ENCODE peak calls at places on chromosomes 4 and X, in eight cellular contexts. X is right lobe of liver; B is stomach; H is cardiac muscle cell; G is heart left ventricle; I is CD8-positive, alpha-beta T cell; V is RWPE1; Y is left ventricle myocardium inferior. C is an unnamed sample.

GRCh38 chr4:127776620-127777019 is 5.5 kb upstream of the HSPA4L start:
- DNase-seq in X (no peak), B (no peak), H (no peak), G (no peak), I (no peak), V (no peak), Y (no peak), C (no peak)

GRCh38 chr4:56689231-56689630 is 8.1 kb upstream of the HOPX start:
- DNase-seq in X (no peak), B (no peak), H (no peak), G (no peak), I (no peak), V (no peak), Y (no peak), C (no peak)

GRCh38 chrX:119266364-119266995 is 30.4 kb downstream of the PGRMC1 start:
- DNase-seq in X (no peak), B (no peak), H (peak; percentile 36), G (no peak), I (no peak), V (peak; percentile 24), Y (no peak), C (peak; percentile 25)

GRCh38 chr4:86685401-86685800 is 91.3 kb downstream of the PTPN13 start:
- DNase-seq in X (no peak), B (no peak), H (peak; percentile 84), G (no peak), I (no peak), V (no peak), Y (no peak), C (peak; percentile 35)

GRCh38 chrX:103845165-103845653 is 13.2 kb upstream of the RAB9B start:
- DNase-seq in X (peak; percentile 46), B (peak; percentile 67), H (peak; percentile 90), G (peak; percentile 28), I (peak; percentile 61), V (peak; percentile 46), Y (peak; percentile 31), C (peak; percentile 79)

GRCh38 chrX:65994519-65995501 is 45.1 kb downstream of the VSIG4 start:
- DNase-seq in X (no peak), B (no peak), H (no peak), G (no peak), I (no peak), V (no peak), Y (no peak), C (no peak)

GRCh38 chrX:12060489-12061260 is 77.6 kb upstream of the FRMPD4 start:
- DNase-seq in X (no peak), B (no peak), H (peak; percentile 1), G (no peak), I (no peak), V (no peak), Y (no peak), C (no peak)

GRCh38 chr4:127410644-127411043 is 222.1 kb upstream of the INTU start:
- DNase-seq in X (no peak), B (no peak), H (no peak), G (no peak), I (no peak), V (no peak), Y (no peak), C (no peak)

GRCh38 chr4:110597582-110597981 is 25.3 kb downstream of the PITX2 start:
- DNase-seq in X (no peak), B (no peak), H (no peak), G (no peak), I (no peak), V (no peak), Y (no peak), C (no peak)

GRCh38 chrX:104165894-104166734 is at the start of gene FAM199X:
- DNase-seq in X (peak; percentile 90), B (peak; percentile 88), H (peak; percentile 93), G (peak; percentile 89), I (peak; percentile 87), V (peak; percentile 80), Y (peak; percentile 89), C (peak; percentile 92)

GRCh38 chr4:1948232-1948631 is 60.5 kb downstream of the NELFA start:
- DNase-seq in X (no peak), B (no peak), H (no peak), G (no peak), I (no peak), V (no peak), Y (no peak), C (no peak)

GRCh38 chr4:152014280-152014679 is 253.5 kb upstream of the GATB start:
- DNase-seq in X (no peak), B (no peak), H (no peak), G (no peak), I (no peak), V (no peak), Y (no peak), C (no peak)

GRCh38 chr4:177583000-177583399 is 140.8 kb upstream of the AGA start:
- DNase-seq in X (no peak), B (no peak), H (peak; percentile 5), G (no peak), I (no peak), V (peak; percentile 7), Y (no peak), C (no peak)

GRCh38 chr4:177574446-177574845 is 132.2 kb upstream of the AGA start:
- DNase-seq in X (no peak), B (no peak), H (peak; percentile 68), G (no peak), I (no peak), V (peak; percentile 5), Y (no peak), C (no peak)

GRCh38 chr4:177579649-177580048 is 137.4 kb upstream of the AGA start:
- DNase-seq in X (no peak), B (no peak), H (peak; percentile 24), G (no peak), I (no peak), V (no peak), Y (no peak), C (no peak)
- TF ChIP-seq CTCF in X (peak; percentile 24), B (no peak), H (peak; percentile 20), G (no peak), I (no peak), V (peak; percentile 47), Y (peak; percentile 25), C (no peak)

DNA sequence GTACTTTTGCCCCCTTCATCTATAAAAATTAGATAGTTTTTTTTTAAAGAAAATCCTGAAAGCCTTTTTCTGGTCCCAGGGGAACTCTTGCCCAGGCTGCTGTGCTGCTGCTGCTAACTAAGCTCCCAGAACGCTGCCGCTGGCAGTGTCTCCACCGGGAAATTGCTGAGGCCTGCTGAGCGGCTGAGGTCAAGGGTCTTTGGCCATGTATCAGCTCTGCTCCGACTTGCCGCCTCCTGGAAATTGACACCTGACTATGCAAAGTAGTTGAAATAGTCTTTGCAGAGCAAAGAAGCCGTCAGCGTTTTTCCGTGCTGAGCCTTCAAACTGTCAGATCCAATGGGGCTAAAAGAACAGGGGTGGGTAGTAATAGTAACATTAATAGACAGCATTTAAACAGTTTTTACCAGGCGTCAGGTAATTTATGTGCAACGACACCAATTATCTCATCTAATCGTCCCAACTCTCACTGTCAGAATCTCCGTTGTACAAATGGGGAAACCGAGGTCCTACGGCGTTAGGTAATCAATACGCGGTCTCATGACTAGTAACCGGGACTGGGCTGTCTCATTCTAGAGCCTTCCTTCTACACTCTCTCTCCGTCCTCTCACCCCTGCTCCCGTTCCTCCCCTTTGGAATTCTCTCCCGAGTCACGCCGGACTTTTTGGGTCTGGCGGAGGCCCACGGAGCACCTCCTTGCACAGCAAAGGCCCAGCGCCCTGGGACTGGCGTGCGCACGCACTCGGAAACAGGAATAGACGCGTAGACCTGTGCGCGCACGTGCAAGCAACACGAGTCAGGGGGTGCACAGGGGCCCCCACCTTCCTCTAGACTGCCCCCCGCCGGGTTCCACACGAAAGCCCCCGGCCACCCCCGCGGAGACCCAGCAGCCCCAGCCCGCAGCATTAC is 595 bp downstream of the QDPR start:
- DNase-seq in X (peak; percentile 84), B (peak; percentile 64), H (peak; percentile 62), G (peak; percentile 49), I (peak; percentile 71), V (peak; percentile 27), Y (peak; percentile 56), C (peak; percentile 24)
- TF ChIP-seq CTCF in X (no peak), B (no peak), H (no peak), G (no peak), I (no peak), V (no peak), Y (no peak), C (no peak)

GRCh38 chrX:6279277-6279909 is 50.7 kb upstream of the NLGN4X start:
- DNase-seq in X (no peak), B (no peak), H (no peak), G (no peak), I (no peak), V (no peak), Y (no peak), C (no peak)

GRCh38 chrX:6283826-6284225 is 55.2 kb upstream of the NLGN4X start:
- DNase-seq in X (no peak), B (no peak), H (no peak), G (no peak), I (no peak), V (no peak), Y (no peak), C (no peak)
- TF ChIP-seq CTCF in X (no peak), B (no peak), H (no peak), G (no peak), I (no peak), V (no peak), Y (no peak), C (no peak)

GRCh38 chrX:320126-320783 is 1.7 kb upstream of the GTPBP6 start:
- DNase-seq in X (no peak), B (no peak), H (peak; percentile 40), G (peak; percentile 25), I (no peak), V (no peak), Y (peak; percentile 28), C (no peak)

GRCh38 chrX:318739-319578 is at the start of gene GTPBP6:
- DNase-seq in X (peak; percentile 99), B (peak; percentile 99), H (peak; percentile 100), G (peak; percentile 100), I (peak; percentile 98), V (peak; percentile 96), Y (peak; percentile 100), C (peak; percentile 96)

GRCh38 chrX:319579-320125 is 1.1 kb upstream of the GTPBP6 start:
- DNase-seq in X (peak; percentile 48), B (no peak), H (no peak), G (peak; percentile 24), I (no peak), V (no peak), Y (peak; percentile 34), C (no peak)

GRCh38 chrX:327660-328126 is 9.1 kb upstream of the GTPBP6 start:
- DNase-seq in X (peak; percentile 18), B (no peak), H (no peak), G (no peak), I (no peak), V (no peak), Y (peak; percentile 12), C (no peak)

DNA sequence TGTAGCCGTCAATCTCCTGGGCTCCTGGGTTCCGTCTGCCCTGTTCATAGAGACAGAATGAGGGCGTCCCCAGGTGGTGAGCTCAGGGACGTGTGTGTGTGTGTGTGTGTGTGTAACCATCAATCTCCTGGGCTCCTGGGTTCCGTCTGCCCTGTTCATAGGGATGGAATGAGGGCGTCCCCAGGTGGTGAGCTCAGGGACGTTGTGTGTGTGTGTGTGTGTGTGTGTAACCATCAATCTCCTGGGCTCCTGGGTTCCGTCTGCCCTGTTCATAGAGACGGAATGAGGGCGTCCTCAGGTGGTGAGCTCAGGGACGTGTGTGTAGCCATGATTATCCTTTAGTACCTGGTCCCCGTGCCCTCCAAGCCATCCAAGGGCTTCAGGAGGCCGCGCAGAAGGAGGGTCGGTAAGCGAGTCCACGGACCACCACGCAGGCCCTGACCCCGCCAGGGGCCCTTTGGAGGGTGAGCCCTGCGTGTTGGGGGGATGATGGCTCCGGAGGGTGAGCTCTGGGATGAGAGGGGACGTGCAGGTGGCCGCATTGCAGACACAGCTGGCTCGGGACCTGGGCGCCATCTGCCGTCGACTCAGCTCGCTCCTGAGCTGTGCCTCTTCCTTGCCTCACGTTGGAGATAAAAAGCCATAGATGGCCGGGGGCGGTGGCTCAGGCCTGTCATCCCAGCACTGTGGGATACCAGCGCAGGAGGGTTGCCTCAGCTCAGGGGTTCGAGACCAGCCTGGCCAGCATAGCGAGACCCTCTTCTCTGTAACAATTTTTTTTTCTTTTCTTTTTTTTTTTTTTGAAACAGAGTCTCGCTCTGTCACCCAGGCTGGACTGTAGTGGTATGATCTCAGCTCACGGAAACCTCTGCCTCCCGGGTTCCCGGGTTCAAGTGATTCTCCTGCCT is 5.4 kb upstream of the GTPBP6 start:
- DNase-seq in X (peak; percentile 65), B (peak; percentile 60), H (peak; percentile 72), G (no peak), I (no peak), V (no peak), Y (peak; percentile 25), C (no peak)
- TF ChIP-seq CTCF in X (no peak), B (no peak), H (no peak), G (no peak), I (no peak), V (no peak), Y (no peak), C (no peak)

C was measured in Calu3.